ENCODE peak calls at places on chromosome 13, in seven cellular contexts. G, P, O, I, Q, Y and S are unnamed samples.

GRCh38 chr13:55001881-55002280 is 1973.3 kb downstream of the OLFM4 start:
- DNase-seq in P (no peak), G (no peak), Y (no peak), I (no peak), Q (no peak), O (no peak), S (no peak)

GRCh38 chr13:89061821-89062220 is 1390.7 kb downstream of the SLITRK5 start:
- DNase-seq in O (no peak), Y (no peak), G (no peak), P (no peak), Q (no peak), I (no peak), S (no peak)

GRCh38 chr13:88074794-88075509 is 403.8 kb downstream of the SLITRK5 start:
- DNase-seq in P (no peak), Q (peak; percentile 77), I (no peak), G (no peak), O (no peak), Y (no peak), S (no peak)

GRCh38 chr13:32881792-32882175 is 134.4 kb upstream of the KL start:
- DNase-seq in P (no peak), Q (no peak), Y (no peak), G (no peak), I (no peak), O (no peak), S (no peak)

GRCh38 chr13:42653694-42654093 is 79.7 kb downstream of the TNFSF11 start:
- DNase-seq in P (no peak), I (no peak), G (no peak), Y (no peak), Q (no peak), O (no peak), S (no peak)

GRCh38 chr13:73440296-73440895 is 381.6 kb downstream of the KLF5 start:
- DNase-seq in Y (peak; percentile 11), O (no peak), Q (no peak), P (no peak), I (no peak), G (no peak), S (no peak)

GRCh38 chr13:97810152-97810551 is 143.3 kb upstream of the IPO5 start:
- DNase-seq in P (no peak), Y (peak; percentile 50), G (no peak), O (peak; percentile 12), Q (no peak), I (peak; percentile 5), S (no peak)

GRCh38 chr13:39130298-39130697 is 92.0 kb downstream of the NHLRC3 start:
- DNase-seq in Y (no peak), P (no peak), Q (no peak), O (no peak), G (no peak), I (no peak), S (no peak)

GRCh38 chr13:108297114-108297513 is 27.6 kb downstream of the TNFSF13B start:
- DNase-seq in G (no peak), I (no peak), O (no peak), Y (no peak), P (no peak), Q (no peak), S (no peak)

GRCh38 chr13:44837250-44837649 is 152.0 kb downstream of the NUFIP1 start:
- DNase-seq in Q (no peak), O (no peak), G (no peak), P (no peak), Y (peak; percentile 69), I (peak; percentile 80), S (no peak)

GRCh38 chr13:45121421-45121820 is 1.1 kb downstream of the GTF2F2 start:
- DNase-seq in G (no peak), P (no peak), O (no peak), I (peak; percentile 31), Q (no peak), Y (peak; percentile 60), S (no peak)

GRCh38 chr13:21675095-21676007 is 4.5 kb downstream of the FGF9 start:
- DNase-seq in G (no peak), Y (peak; percentile 6), P (no peak), O (no peak), Q (peak; percentile 63), I (no peak), S (peak; percentile 80)

GRCh38 chr13:75675421-75675820 is 39.3 kb downstream of the LMO7 start:
- DNase-seq in P (no peak), O (no peak), I (peak; percentile 67), Q (no peak), G (no peak), Y (no peak), S (no peak)

GRCh38 chr13:112692104-112692503 is 2.3 kb downstream of the ATP11A start:
- DNase-seq in Q (no peak), P (no peak), Y (no peak), G (no peak), I (no peak), O (no peak), S (no peak)

GRCh38 chr13:106680796-106681482 is 113.0 kb upstream of the ARGLU1 start:
- DNase-seq in G (no peak), P (no peak), Y (no peak), Q (no peak), I (no peak), O (no peak), S (no peak)

GRCh38 chr13:46367622-46368327 is 19.3 kb downstream of the RUBCNL start:
- DNase-seq in Y (peak; percentile 71), O (no peak), I (peak; percentile 64), Q (no peak), P (no peak), G (no peak), S (no peak)

GRCh38 chr13:46992383-46992952 is 95.6 kb upstream of the HTR2A start:
- DNase-seq in I (peak; percentile 42), P (no peak), O (no peak), G (no peak), Q (no peak), Y (peak; percentile 11), S (no peak)

GRCh38 chr13:101018720-101019119 is 344.1 kb upstream of the TMTC4 start:
- DNase-seq in Q (no peak), P (no peak), G (no peak), I (peak; percentile 65), O (no peak), Y (peak; percentile 63), S (no peak)

GRCh38 chr13:35940734-35941133 is 190.4 kb downstream of the DCLK1 start:
- DNase-seq in P (no peak), O (no peak), Y (peak; percentile 14), Q (no peak), I (no peak), G (no peak), S (no peak)

GRCh38 chr13:60583196-60583908 is 186.3 kb downstream of the TDRD3 start:
- DNase-seq in G (no peak), Y (peak; percentile 14), I (peak; percentile 63), P (no peak), O (no peak), Q (no peak), S (no peak)

GRCh38 chr13:30493670-30494381 is 28.1 kb upstream of the HMGB1 start:
- DNase-seq in P (no peak), Q (no peak), O (no peak), G (no peak), Y (no peak), I (no peak), S (no peak)

GRCh38 chr13:50081106-50081898 is 66.1 kb downstream of the KCNRG start:
- DNase-seq in Y (no peak), I (peak; percentile 59), O (no peak), P (peak; percentile 14), G (peak; percentile 31), Q (peak; percentile 76), S (peak; percentile 79)

GRCh38 chr13:39474600-39474999 is 128.4 kb downstream of the LHFPL6 start:
- DNase-seq in O (no peak), Q (no peak), P (no peak), Y (no peak), G (no peak), I (no peak), S (no peak)

GRCh38 chr13:30898721-30899188 is 7.3 kb upstream of the MEDAG start:
- DNase-seq in I (peak; percentile 96), P (no peak), O (no peak), Y (peak; percentile 92), Q (no peak), G (peak; percentile 9), S (no peak)

GRCh38 chr13:67048084-67048792 is 181.9 kb downstream of the PCDH9 start:
- DNase-seq in Y (peak; percentile 72), O (peak; percentile 33), G (no peak), P (no peak), Q (no peak), I (peak; percentile 23), S (no peak)

GRCh38 chr13:110816500-110816899 is 98.4 kb downstream of the ANKRD10 start:
- DNase-seq in G (no peak), I (no peak), P (no peak), Q (no peak), O (no peak), Y (no peak), S (no peak)

GRCh38 chr13:29743229-29743786 is 107.1 kb downstream of the UBL3 start:
- DNase-seq in P (no peak), I (peak; percentile 96), O (no peak), Q (peak; percentile 96), G (no peak), Y (peak; percentile 83), S (no peak)

GRCh38 chr13:26558074-26558805 is 757 bp downstream of the WASF3 start:
- DNase-seq in O (no peak), G (no peak), Y (peak; percentile 33), P (no peak), Q (no peak), I (peak; percentile 29), S (no peak)

GRCh38 chr13:98658131-98658530 is 81.2 kb upstream of the STK24 start:
- DNase-seq in Y (peak; percentile 33), P (no peak), I (peak; percentile 66), Q (no peak), G (no peak), O (no peak), S (no peak)